ENCODE peak calls at places on chromosomes 13 and 19, in six cellular contexts. D is T-helper 1 cell; L is Peyer's patch; S is AG10803; E is CD8-positive, alpha-beta memory T cell; T is progenitor cell of endocrine pancreas. W is an unnamed sample.

GRCh38 chr13:98214707-98215106 is 37.6 kb upstream of the RNF113B start:
- DNase-seq in D (no peak), E (no peak), S (no peak), T (no peak), L (no peak), W (no peak)

GRCh38 chr19:36266375-36266961 is 51.6 kb downstream of the ZNF146 start:
- DNase-seq in T (no peak), S (no peak), D (no peak), E (no peak), L (no peak), W (peak)

GRCh38 chr19:18439025-18439909 is 1.3 kb upstream of the ISYNA1 start:
- DNase-seq in T (no peak), L (no peak), S (peak), E (no peak), D (no peak), W (no peak)

GRCh38 chr13:106532111-106532929 is 3.1 kb downstream of the EFNB2 start:
- DNase-seq in E (no peak), D (no peak), L (peak), T (no peak), S (no peak), W (no peak)

GRCh38 chr13:43057653-43058317 is 34.4 kb downstream of the DNAJC15 start:
- DNase-seq in D (peak), S (no peak), T (no peak), E (peak), L (no peak), W (no peak)

GRCh38 chr13:60974296-60974695 is 441.4 kb downstream of the PCDH20 start:
- DNase-seq in T (no peak), S (no peak), E (no peak), D (no peak), L (no peak), W (no peak)

GRCh38 chr19:459724-460511 is 915 bp downstream of the SHC2 start:
- DNase-seq in T (peak), E (no peak), L (peak), D (no peak), S (peak), W (no peak)

GRCh38 chr13:108924154-108924940 is 294.9 kb downstream of the MYO16 start:
- DNase-seq in L (no peak), S (no peak), D (no peak), E (no peak), T (no peak), W (no peak)

GRCh38 chr19:34430738-34431625 is 2.8 kb downstream of the UBA2 start:
- DNase-seq in E (peak), D (peak), S (peak), T (no peak), L (no peak), W (no peak)

GRCh38 chr13:63436288-63436687 is 2020.6 kb upstream of the PCDH20 start:
- DNase-seq in E (no peak), T (no peak), S (no peak), L (no peak), D (no peak), W (no peak)

GRCh38 chr19:57903298-57904174 is 12.9 kb downstream of the ZNF417 start:
- DNase-seq in E (no peak), T (no peak), D (no peak), S (peak), L (peak), W (no peak)

GRCh38 chr19:42122691-42123607 is 9.3 kb downstream of the POU2F2 start:
- DNase-seq in T (no peak), S (no peak), E (peak), L (no peak), D (no peak), W (no peak)

GRCh38 chr13:79386125-79386822 is 19.8 kb downstream of the RBM26 start:
- DNase-seq in S (no peak), D (no peak), E (no peak), T (no peak), L (no peak), W (no peak)

GRCh38 chr13:99237981-99238662 is 20.1 kb downstream of the GPR18 start:
- DNase-seq in T (no peak), D (no peak), S (no peak), L (no peak), E (peak), W (peak)

GRCh38 chr13:86082116-86082515 is 282.9 kb upstream of the SLITRK6 start:
- DNase-seq in L (no peak), T (no peak), D (no peak), E (no peak), S (no peak), W (no peak)

GRCh38 chr19:36891768-36892357 is 24.2 kb downstream of the ZNF829 start:
- DNase-seq in S (no peak), T (no peak), L (no peak), D (no peak), E (no peak), W (no peak)

GRCh38 chr13:112971288-112971643 is 2.3 kb downstream of the MCF2L start:
- DNase-seq in S (no peak), E (no peak), L (peak), T (no peak), D (no peak), W (no peak)

GRCh38 chr19:10043286-10043927 is 30.1 kb downstream of the RDH8 start:
- DNase-seq in L (no peak), D (no peak), E (no peak), T (no peak), S (peak), W (no peak)

W was measured in natural killer cell treated with Interleukin-12 subunit alpha and Interleukin-12 subunit beta and Interleukin-15 and Interleukin-18, amount 100 ng/mL, for 72 hours.